ENCODE peak calls at places on chromosomes 11 and 22, in ten cellular contexts. One of them, this sample, is unnamed.

GRCh38 chr11:66970808-66971442 is 4.2 kb upstream of the C11orf86 start:
- DNase-seq in cerebellum: no peak
- DNase-seq in T47D: no peak
- DNase-seq in fibroblast of pulmonary artery: peak; percentile 100
- DNase-seq in Kasumi-1: peak; percentile 80
- DNase-seq in stimulated activated CD4-positive, alpha-beta T cell treated with anti-CD3 and anti-CD28 coated beads, Interleukin-4, amount 100 ng/mL, for 48 hours: peak; percentile 40
- DNase-seq in activated CD4-positive, alpha-beta T cell treated with anti-CD3 and anti-CD28 coated beads, Interleukin-2, amount 50 U/mL, for 48 hours: peak; percentile 22
- DNase-seq in endothelial cell of umbilical vein: peak; percentile 74
- DNase-seq in left kidney: peak; percentile 8
- DNase-seq in WERI-Rb-1: no peak
- DNase-seq in this sample: peak; percentile 97

GRCh38 chr11:120146413-120147093 is 8.6 kb upstream of the TRIM29 start:
- DNase-seq in fibroblast of pulmonary artery: no peak
- DNase-seq in cerebellum: no peak
- DNase-seq in left kidney: no peak
- DNase-seq in endothelial cell of umbilical vein: no peak
- DNase-seq in WERI-Rb-1: no peak
- DNase-seq in activated CD4-positive, alpha-beta T cell treated with anti-CD3 and anti-CD28 coated beads, Interleukin-2, amount 50 U/mL, for 48 hours: no peak
- DNase-seq in T47D: no peak
- DNase-seq in Kasumi-1: no peak
- DNase-seq in stimulated activated CD4-positive, alpha-beta T cell treated with anti-CD3 and anti-CD28 coated beads, Interleukin-4, amount 100 ng/mL, for 48 hours: no peak
- DNase-seq in this sample: no peak

GRCh38 chr11:111336582-111337256 is 38.4 kb downstream of the POU2AF3 start:
- DNase-seq in T47D: no peak
- DNase-seq in cerebellum: no peak
- DNase-seq in WERI-Rb-1: no peak
- DNase-seq in stimulated activated CD4-positive, alpha-beta T cell treated with anti-CD3 and anti-CD28 coated beads, Interleukin-4, amount 100 ng/mL, for 48 hours: no peak
- DNase-seq in endothelial cell of umbilical vein: no peak
- DNase-seq in Kasumi-1: no peak
- DNase-seq in activated CD4-positive, alpha-beta T cell treated with anti-CD3 and anti-CD28 coated beads, Interleukin-2, amount 50 U/mL, for 48 hours: no peak
- DNase-seq in fibroblast of pulmonary artery: peak; percentile 73
- DNase-seq in left kidney: no peak
- DNase-seq in this sample: peak; percentile 50

GRCh38 chr11:46666516-46666915 is 33.9 kb downstream of the ARHGAP1 start:
- DNase-seq in fibroblast of pulmonary artery: no peak
- DNase-seq in WERI-Rb-1: no peak
- DNase-seq in left kidney: no peak
- DNase-seq in endothelial cell of umbilical vein: no peak
- DNase-seq in T47D: no peak
- DNase-seq in Kasumi-1: no peak
- DNase-seq in activated CD4-positive, alpha-beta T cell treated with anti-CD3 and anti-CD28 coated beads, Interleukin-2, amount 50 U/mL, for 48 hours: no peak
- DNase-seq in cerebellum: no peak
- DNase-seq in stimulated activated CD4-positive, alpha-beta T cell treated with anti-CD3 and anti-CD28 coated beads, Interleukin-4, amount 100 ng/mL, for 48 hours: no peak
- DNase-seq in this sample: peak; percentile 46

GRCh38 chr11:119567667-119568582 is 145.0 kb upstream of the THY1 start:
- DNase-seq in endothelial cell of umbilical vein: no peak
- DNase-seq in left kidney: peak; percentile 60
- DNase-seq in T47D: no peak
- DNase-seq in WERI-Rb-1: no peak
- DNase-seq in fibroblast of pulmonary artery: peak; percentile 79
- DNase-seq in stimulated activated CD4-positive, alpha-beta T cell treated with anti-CD3 and anti-CD28 coated beads, Interleukin-4, amount 100 ng/mL, for 48 hours: no peak
- DNase-seq in cerebellum: no peak
- DNase-seq in Kasumi-1: no peak
- DNase-seq in activated CD4-positive, alpha-beta T cell treated with anti-CD3 and anti-CD28 coated beads, Interleukin-2, amount 50 U/mL, for 48 hours: no peak
- DNase-seq in this sample: peak; percentile 37

GRCh38 chr11:68457898-68458249 is 2.7 kb upstream of the PPP6R3 start:
- DNase-seq in Kasumi-1: no peak
- DNase-seq in T47D: no peak
- DNase-seq in endothelial cell of umbilical vein: no peak
- DNase-seq in cerebellum: no peak
- DNase-seq in fibroblast of pulmonary artery: no peak
- DNase-seq in left kidney: no peak
- DNase-seq in activated CD4-positive, alpha-beta T cell treated with anti-CD3 and anti-CD28 coated beads, Interleukin-2, amount 50 U/mL, for 48 hours: no peak
- DNase-seq in stimulated activated CD4-positive, alpha-beta T cell treated with anti-CD3 and anti-CD28 coated beads, Interleukin-4, amount 100 ng/mL, for 48 hours: no peak
- DNase-seq in WERI-Rb-1: no peak
- DNase-seq in this sample: no peak

GRCh38 chr11:3105791-3106735 is 48.8 kb upstream of the CARS1 start:
- DNase-seq in left kidney: no peak
- DNase-seq in cerebellum: no peak
- DNase-seq in T47D: no peak
- DNase-seq in fibroblast of pulmonary artery: no peak
- DNase-seq in activated CD4-positive, alpha-beta T cell treated with anti-CD3 and anti-CD28 coated beads, Interleukin-2, amount 50 U/mL, for 48 hours: no peak
- DNase-seq in endothelial cell of umbilical vein: no peak
- DNase-seq in Kasumi-1: no peak
- DNase-seq in stimulated activated CD4-positive, alpha-beta T cell treated with anti-CD3 and anti-CD28 coated beads, Interleukin-4, amount 100 ng/mL, for 48 hours: no peak
- DNase-seq in WERI-Rb-1: no peak
- DNase-seq in this sample: no peak

GRCh38 chr22:41589260-41589600 is 410 bp downstream of the PMM1 start:
- DNase-seq in WERI-Rb-1: no peak
- DNase-seq in Kasumi-1: no peak
- DNase-seq in activated CD4-positive, alpha-beta T cell treated with anti-CD3 and anti-CD28 coated beads, Interleukin-2, amount 50 U/mL, for 48 hours: no peak
- DNase-seq in left kidney: peak; percentile 78
- DNase-seq in fibroblast of pulmonary artery: peak; percentile 24
- DNase-seq in endothelial cell of umbilical vein: no peak
- DNase-seq in T47D: no peak
- DNase-seq in stimulated activated CD4-positive, alpha-beta T cell treated with anti-CD3 and anti-CD28 coated beads, Interleukin-4, amount 100 ng/mL, for 48 hours: no peak
- DNase-seq in cerebellum: peak; percentile 32
- DNase-seq in this sample: peak; percentile 48

GRCh38 chr22:41828516-41828915 is 4.4 kb upstream of the SREBF2 start:
- DNase-seq in fibroblast of pulmonary artery: no peak
- DNase-seq in cerebellum: no peak
- DNase-seq in endothelial cell of umbilical vein: no peak
- DNase-seq in activated CD4-positive, alpha-beta T cell treated with anti-CD3 and anti-CD28 coated beads, Interleukin-2, amount 50 U/mL, for 48 hours: no peak
- DNase-seq in Kasumi-1: no peak
- DNase-seq in T47D: no peak
- DNase-seq in stimulated activated CD4-positive, alpha-beta T cell treated with anti-CD3 and anti-CD28 coated beads, Interleukin-4, amount 100 ng/mL, for 48 hours: no peak
- DNase-seq in left kidney: peak; percentile 15
- DNase-seq in WERI-Rb-1: no peak
- DNase-seq in this sample: no peak

GRCh38 chr11:93648168-93648567 is 13.3 kb upstream of the CEP295 start:
- DNase-seq in T47D: peak; percentile 31
- DNase-seq in cerebellum: no peak
- DNase-seq in WERI-Rb-1: no peak
- DNase-seq in endothelial cell of umbilical vein: peak; percentile 7
- DNase-seq in activated CD4-positive, alpha-beta T cell treated with anti-CD3 and anti-CD28 coated beads, Interleukin-2, amount 50 U/mL, for 48 hours: no peak
- DNase-seq in stimulated activated CD4-positive, alpha-beta T cell treated with anti-CD3 and anti-CD28 coated beads, Interleukin-4, amount 100 ng/mL, for 48 hours: no peak
- DNase-seq in left kidney: peak; percentile 56
- DNase-seq in fibroblast of pulmonary artery: peak; percentile 39
- DNase-seq in Kasumi-1: peak; percentile 60
- DNase-seq in this sample: peak; percentile 49

GRCh38 chr11:88195908-88196307 is 20.7 kb upstream of the RAB38 start:
- DNase-seq in cerebellum: no peak
- DNase-seq in left kidney: no peak
- DNase-seq in fibroblast of pulmonary artery: no peak
- DNase-seq in WERI-Rb-1: no peak
- DNase-seq in endothelial cell of umbilical vein: no peak
- DNase-seq in Kasumi-1: no peak
- DNase-seq in activated CD4-positive, alpha-beta T cell treated with anti-CD3 and anti-CD28 coated beads, Interleukin-2, amount 50 U/mL, for 48 hours: no peak
- DNase-seq in stimulated activated CD4-positive, alpha-beta T cell treated with anti-CD3 and anti-CD28 coated beads, Interleukin-4, amount 100 ng/mL, for 48 hours: no peak
- DNase-seq in T47D: no peak
- DNase-seq in this sample: no peak

GRCh38 chr11:34124885-34125668 is 19.6 kb downstream of the NAT10 start:
- DNase-seq in left kidney: no peak
- DNase-seq in Kasumi-1: no peak
- DNase-seq in endothelial cell of umbilical vein: no peak
- DNase-seq in stimulated activated CD4-positive, alpha-beta T cell treated with anti-CD3 and anti-CD28 coated beads, Interleukin-4, amount 100 ng/mL, for 48 hours: no peak
- DNase-seq in WERI-Rb-1: no peak
- DNase-seq in cerebellum: no peak
- DNase-seq in activated CD4-positive, alpha-beta T cell treated with anti-CD3 and anti-CD28 coated beads, Interleukin-2, amount 50 U/mL, for 48 hours: no peak
- DNase-seq in T47D: no peak
- DNase-seq in fibroblast of pulmonary artery: no peak
- DNase-seq in this sample: no peak

GRCh38 chr11:76762867-76763572 is 20.1 kb upstream of the TSKU start:
- DNase-seq in fibroblast of pulmonary artery: no peak
- DNase-seq in activated CD4-positive, alpha-beta T cell treated with anti-CD3 and anti-CD28 coated beads, Interleukin-2, amount 50 U/mL, for 48 hours: no peak
- DNase-seq in cerebellum: no peak
- DNase-seq in WERI-Rb-1: no peak
- DNase-seq in stimulated activated CD4-positive, alpha-beta T cell treated with anti-CD3 and anti-CD28 coated beads, Interleukin-4, amount 100 ng/mL, for 48 hours: no peak
- DNase-seq in left kidney: no peak
- DNase-seq in endothelial cell of umbilical vein: no peak
- DNase-seq in T47D: no peak
- DNase-seq in Kasumi-1: no peak
- DNase-seq in this sample: no peak

GRCh38 chr11:103266167-103266831 is 157.1 kb downstream of the DYNC2H1 start:
- DNase-seq in left kidney: no peak
- DNase-seq in cerebellum: no peak
- DNase-seq in endothelial cell of umbilical vein: no peak
- DNase-seq in T47D: no peak
- DNase-seq in stimulated activated CD4-positive, alpha-beta T cell treated with anti-CD3 and anti-CD28 coated beads, Interleukin-4, amount 100 ng/mL, for 48 hours: no peak
- DNase-seq in Kasumi-1: no peak
- DNase-seq in activated CD4-positive, alpha-beta T cell treated with anti-CD3 and anti-CD28 coated beads, Interleukin-2, amount 50 U/mL, for 48 hours: no peak
- DNase-seq in fibroblast of pulmonary artery: no peak
- DNase-seq in WERI-Rb-1: no peak
- DNase-seq in this sample: no peak

GRCh38 chr22:38271927-38272372 is 860 bp downstream of the TMEM184B start:
- DNase-seq in Kasumi-1: no peak
- DNase-seq in WERI-Rb-1: no peak
- DNase-seq in activated CD4-positive, alpha-beta T cell treated with anti-CD3 and anti-CD28 coated beads, Interleukin-2, amount 50 U/mL, for 48 hours: no peak
- DNase-seq in left kidney: peak; percentile 52
- DNase-seq in cerebellum: peak; percentile 63
- DNase-seq in T47D: no peak
- DNase-seq in stimulated activated CD4-positive, alpha-beta T cell treated with anti-CD3 and anti-CD28 coated beads, Interleukin-4, amount 100 ng/mL, for 48 hours: no peak
- DNase-seq in fibroblast of pulmonary artery: no peak
- DNase-seq in endothelial cell of umbilical vein: no peak
- DNase-seq in this sample: no peak

GRCh38 chr11:28245131-28245530 is 136.9 kb downstream of the METTL15 start:
- DNase-seq in left kidney: no peak
- DNase-seq in cerebellum: no peak
- DNase-seq in fibroblast of pulmonary artery: no peak
- DNase-seq in endothelial cell of umbilical vein: no peak
- DNase-seq in WERI-Rb-1: no peak
- DNase-seq in T47D: no peak
- DNase-seq in stimulated activated CD4-positive, alpha-beta T cell treated with anti-CD3 and anti-CD28 coated beads, Interleukin-4, amount 100 ng/mL, for 48 hours: no peak
- DNase-seq in activated CD4-positive, alpha-beta T cell treated with anti-CD3 and anti-CD28 coated beads, Interleukin-2, amount 50 U/mL, for 48 hours: no peak
- DNase-seq in Kasumi-1: no peak
- DNase-seq in this sample: no peak

GRCh38 chr11:2102883-2103213 is 36.3 kb downstream of the IGF2 start:
- DNase-seq in stimulated activated CD4-positive, alpha-beta T cell treated with anti-CD3 and anti-CD28 coated beads, Interleukin-4, amount 100 ng/mL, for 48 hours: no peak
- DNase-seq in endothelial cell of umbilical vein: no peak
- DNase-seq in T47D: no peak
- DNase-seq in activated CD4-positive, alpha-beta T cell treated with anti-CD3 and anti-CD28 coated beads, Interleukin-2, amount 50 U/mL, for 48 hours: no peak
- DNase-seq in Kasumi-1: no peak
- DNase-seq in WERI-Rb-1: no peak
- DNase-seq in fibroblast of pulmonary artery: no peak
- DNase-seq in cerebellum: no peak
- DNase-seq in left kidney: no peak
- DNase-seq in this sample: no peak

GRCh38 chr22:37742374-37743092 is 45.7 kb downstream of the TRIOBP start:
- DNase-seq in cerebellum: no peak
- DNase-seq in WERI-Rb-1: no peak
- DNase-seq in endothelial cell of umbilical vein: no peak
- DNase-seq in T47D: no peak
- DNase-seq in fibroblast of pulmonary artery: peak; percentile 82
- DNase-seq in Kasumi-1: peak; percentile 27
- DNase-seq in stimulated activated CD4-positive, alpha-beta T cell treated with anti-CD3 and anti-CD28 coated beads, Interleukin-4, amount 100 ng/mL, for 48 hours: no peak
- DNase-seq in left kidney: no peak
- DNase-seq in activated CD4-positive, alpha-beta T cell treated with anti-CD3 and anti-CD28 coated beads, Interleukin-2, amount 50 U/mL, for 48 hours: no peak
- DNase-seq in this sample: peak; percentile 81

GRCh38 chr11:128934351-128934750 is 8.3 kb downstream of the TP53AIP1 start:
- DNase-seq in endothelial cell of umbilical vein: no peak
- DNase-seq in stimulated activated CD4-positive, alpha-beta T cell treated with anti-CD3 and anti-CD28 coated beads, Interleukin-4, amount 100 ng/mL, for 48 hours: no peak
- DNase-seq in cerebellum: no peak
- DNase-seq in activated CD4-positive, alpha-beta T cell treated with anti-CD3 and anti-CD28 coated beads, Interleukin-2, amount 50 U/mL, for 48 hours: no peak
- DNase-seq in WERI-Rb-1: no peak
- DNase-seq in Kasumi-1: no peak
- DNase-seq in left kidney: no peak
- DNase-seq in fibroblast of pulmonary artery: no peak
- DNase-seq in T47D: no peak
- DNase-seq in this sample: no peak

GRCh38 chr11:36532908-36533601 is 23.0 kb upstream of the TRAF6 start:
- DNase-seq in stimulated activated CD4-positive, alpha-beta T cell treated with anti-CD3 and anti-CD28 coated beads, Interleukin-4, amount 100 ng/mL, for 48 hours: no peak
- DNase-seq in T47D: no peak
- DNase-seq in activated CD4-positive, alpha-beta T cell treated with anti-CD3 and anti-CD28 coated beads, Interleukin-2, amount 50 U/mL, for 48 hours: no peak
- DNase-seq in fibroblast of pulmonary artery: no peak
- DNase-seq in left kidney: no peak
- DNase-seq in endothelial cell of umbilical vein: no peak
- DNase-seq in WERI-Rb-1: no peak
- DNase-seq in Kasumi-1: peak; percentile 28
- DNase-seq in cerebellum: no peak
- DNase-seq in this sample: no peak

GRCh38 chr11:33211588-33211987 is 45.6 kb upstream of the HIPK3 start:
- DNase-seq in T47D: no peak
- DNase-seq in left kidney: no peak
- DNase-seq in stimulated activated CD4-positive, alpha-beta T cell treated with anti-CD3 and anti-CD28 coated beads, Interleukin-4, amount 100 ng/mL, for 48 hours: no peak
- DNase-seq in cerebellum: no peak
- DNase-seq in fibroblast of pulmonary artery: peak; percentile 74
- DNase-seq in Kasumi-1: peak; percentile 62
- DNase-seq in endothelial cell of umbilical vein: no peak
- DNase-seq in activated CD4-positive, alpha-beta T cell treated with anti-CD3 and anti-CD28 coated beads, Interleukin-2, amount 50 U/mL, for 48 hours: no peak
- DNase-seq in WERI-Rb-1: no peak
- DNase-seq in this sample: no peak

GRCh38 chr11:69674267-69674885 is 777 bp downstream of the LTO1 start:
- DNase-seq in activated CD4-positive, alpha-beta T cell treated with anti-CD3 and anti-CD28 coated beads, Interleukin-2, amount 50 U/mL, for 48 hours: peak; percentile 6
- DNase-seq in WERI-Rb-1: no peak
- DNase-seq in cerebellum: no peak
- DNase-seq in T47D: no peak
- DNase-seq in fibroblast of pulmonary artery: peak; percentile 77
- DNase-seq in endothelial cell of umbilical vein: peak; percentile 56
- DNase-seq in stimulated activated CD4-positive, alpha-beta T cell treated with anti-CD3 and anti-CD28 coated beads, Interleukin-4, amount 100 ng/mL, for 48 hours: no peak
- DNase-seq in Kasumi-1: no peak
- DNase-seq in left kidney: no peak
- DNase-seq in this sample: peak; percentile 56

GRCh38 chr11:12694182-12694531 is 19.9 kb downstream of the TEAD1 start:
- DNase-seq in activated CD4-positive, alpha-beta T cell treated with anti-CD3 and anti-CD28 coated beads, Interleukin-2, amount 50 U/mL, for 48 hours: no peak
- DNase-seq in cerebellum: no peak
- DNase-seq in T47D: no peak
- DNase-seq in stimulated activated CD4-positive, alpha-beta T cell treated with anti-CD3 and anti-CD28 coated beads, Interleukin-4, amount 100 ng/mL, for 48 hours: no peak
- DNase-seq in WERI-Rb-1: no peak
- DNase-seq in endothelial cell of umbilical vein: no peak
- DNase-seq in Kasumi-1: peak; percentile 34
- DNase-seq in fibroblast of pulmonary artery: no peak
- DNase-seq in left kidney: no peak
- DNase-seq in this sample: no peak

GRCh38 chr11:56917708-56918450 is 70.8 kb upstream of the OR5AK2 start:
- DNase-seq in WERI-Rb-1: no peak
- DNase-seq in fibroblast of pulmonary artery: peak; percentile 9
- DNase-seq in left kidney: no peak
- DNase-seq in T47D: no peak
- DNase-seq in cerebellum: no peak
- DNase-seq in Kasumi-1: no peak
- DNase-seq in endothelial cell of umbilical vein: no peak
- DNase-seq in stimulated activated CD4-positive, alpha-beta T cell treated with anti-CD3 and anti-CD28 coated beads, Interleukin-4, amount 100 ng/mL, for 48 hours: no peak
- DNase-seq in activated CD4-positive, alpha-beta T cell treated with anti-CD3 and anti-CD28 coated beads, Interleukin-2, amount 50 U/mL, for 48 hours: no peak
- DNase-seq in this sample: no peak

GRCh38 chr22:24875862-24876506 is 70.0 kb downstream of the SGSM1 start:
- DNase-seq in fibroblast of pulmonary artery: peak; percentile 46
- DNase-seq in WERI-Rb-1: no peak
- DNase-seq in stimulated activated CD4-positive, alpha-beta T cell treated with anti-CD3 and anti-CD28 coated beads, Interleukin-4, amount 100 ng/mL, for 48 hours: no peak
- DNase-seq in Kasumi-1: peak; percentile 30
- DNase-seq in left kidney: peak; percentile 92
- DNase-seq in endothelial cell of umbilical vein: peak; percentile 29
- DNase-seq in activated CD4-positive, alpha-beta T cell treated with anti-CD3 and anti-CD28 coated beads, Interleukin-2, amount 50 U/mL, for 48 hours: peak; percentile 11
- DNase-seq in cerebellum: no peak
- DNase-seq in T47D: no peak
- DNase-seq in this sample: peak; percentile 74